ENCODE peak calls at places on chromosomes 13 and 19, in four cellular contexts. E is K562, P is HepG2, X is SK-N-SH. R is an unnamed sample.

GRCh38 chr19:38293281-38293680 is 10.8 kb upstream of the C19orf33 start:
- DNase-seq in E (no peak), P (no peak), X (no peak), R (no peak)

GRCh38 chr13:103883698-103884097 is 817.5 kb upstream of the SLC10A2 start:
- DNase-seq in E (no peak), P (no peak), X (no peak), R (no peak)

GRCh38 chr19:55368701-55369563 is 1.3 kb downstream of the IL11 start:
- DNase-seq in E (peak; percentile 92), P (no peak), X (peak; percentile 77), R (no peak)

GRCh38 chr19:10291554-10292205 is 1.9 kb downstream of the ICAM5 start:
- DNase-seq in E (peak; percentile 13), P (no peak), X (no peak), R (no peak)

GRCh38 chr19:53102701-53103140 is 501 bp downstream of the ZNF160 start:
- DNase-seq in E (peak; percentile 57), P (no peak), X (peak; percentile 69), R (no peak)

GRCh38 chr19:55552620-55553019 is 7.3 kb upstream of the SBK3 start:
- DNase-seq in E (no peak), P (peak; percentile 43), X (no peak), R (no peak)

GRCh38 chr13:97142452-97142851 is 79.7 kb upstream of the MBNL2 start:
- DNase-seq in E (peak; percentile 12), P (peak; percentile 30), X (no peak), R (peak; percentile 78)

GRCh38 chr13:24225930-24226329 is 65.4 kb downstream of the SPATA13 start:
- DNase-seq in E (no peak), P (no peak), X (no peak), R (no peak)

GRCh38 chr13:107025991-107026390 is 458.1 kb upstream of the ARGLU1 start:
- DNase-seq in E (no peak), P (no peak), X (no peak), R (no peak)
- TF ChIP-seq SIN3A in E (no peak), P (no peak), X (no peak), R (no peak)

GRCh38 chr13:40352807-40353562 is 313.5 kb downstream of the FOXO1 start:
- DNase-seq in E (no peak), P (no peak), X (peak; percentile 25), R (no peak)
- H3K4me2 ChIP-seq in E (no peak overlapping the region), P (no peak overlapping the region), X (no peak overlapping the region), R (no peak overlapping the region)

GRCh38 chr13:45615501-45616101 is at the start of gene ERICH6B:
- DNase-seq in E (no peak), P (no peak), X (no peak), R (no peak)
- TF ChIP-seq ELF1 in E (no peak), P (no peak), X (no peak), R (no peak)

GRCh38 chr19:5974721-5975387 is 3.1 kb downstream of the RANBP3 start:
- DNase-seq in E (no peak), P (peak; percentile 93), X (no peak), R (no peak)
- TF ChIP-seq SIN3A in E (no peak), P (peak; percentile 60), X (no peak), R (no peak)

DNA sequence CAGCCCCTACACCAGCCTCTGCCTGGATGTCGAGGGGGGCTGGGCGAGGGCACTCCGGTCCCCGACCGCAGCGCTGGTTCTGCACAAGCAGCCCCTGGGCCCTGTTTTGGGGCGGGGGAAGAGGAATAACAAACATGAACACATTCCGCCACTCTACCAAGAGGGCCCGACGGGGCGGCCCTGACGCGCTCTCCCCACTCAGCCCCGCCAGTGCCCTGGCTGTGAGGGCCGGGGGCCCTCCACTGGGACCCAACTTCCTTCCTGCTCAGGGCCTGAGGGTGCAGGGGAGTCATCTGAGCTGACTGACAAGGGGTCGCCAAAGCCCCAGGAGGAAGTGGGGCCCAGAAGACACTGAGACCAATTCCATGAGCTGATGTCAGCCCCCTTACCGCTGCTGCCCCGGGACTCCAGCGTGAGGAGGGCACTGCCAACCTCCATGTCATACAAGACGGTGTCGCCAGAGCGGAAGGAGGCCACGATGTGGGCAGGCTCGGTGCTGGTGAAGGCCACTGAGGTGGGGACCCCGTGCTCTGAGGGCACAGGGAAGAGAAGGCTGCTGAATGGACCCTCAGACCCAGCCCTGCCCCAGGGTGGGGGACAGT is 5.6 kb upstream of the PRKD2 start:
- DNase-seq in E (no peak), P (no peak), X (no peak), R (no peak)
- H3K4me2 ChIP-seq in E (no peak overlapping the region), P (no peak overlapping the region), X (no peak overlapping the region), R (no peak overlapping the region)